ENCODE peak calls at places on chromosomes 1 and 21, in four cellular contexts. I, E, D and B are unnamed samples.

GRCh38 chr21:41207401-41208388 is 39.7 kb downstream of the BACE2 start:
- DNase-seq in I (peak), E (no peak), D (no peak), B (no peak)

GRCh38 chr21:33380483-33380998 is 22.7 kb upstream of the IFNGR2 start:
- DNase-seq in I (peak), E (peak), D (no peak), B (peak)

GRCh38 chr1:75317976-75318375 is 183.8 kb downstream of the LHX8 start:
- DNase-seq in I (no peak), E (no peak), D (no peak), B (no peak)

GRCh38 chr1:231803353-231803752 is 176.8 kb downstream of the DISC1 start:
- DNase-seq in I (peak), E (no peak), D (no peak), B (no peak)

GRCh38 chr21:34878501-34878900 is 170.6 kb downstream of the RUNX1 start:
- DNase-seq in I (no peak), E (no peak), D (no peak), B (no peak)

GRCh38 chr1:75879985-75880384 is 52.2 kb downstream of the ASB17 start:
- DNase-seq in I (no peak), E (no peak), D (no peak), B (no peak)

GRCh38 chr1:49346767-49347349 is 570.2 kb upstream of the BEND5 start:
- DNase-seq in I (no peak), E (no peak), D (no peak), B (no peak)

GRCh38 chr21:41254090-41254700 is 62.4 kb upstream of the FAM3B start:
- DNase-seq in I (no peak), E (no peak), D (no peak), B (no peak)

GRCh38 chr1:156104861-156105546 is 9.5 kb upstream of the LMNA start:
- DNase-seq in I (peak), E (peak), D (no peak), B (peak)

GRCh38 chr1:156104065-156104810 is 10.3 kb upstream of the LMNA start:
- DNase-seq in I (peak), E (no peak), D (no peak), B (peak)

GRCh38 chr1:156108664-156109241 is 5.8 kb upstream of the LMNA start:
- DNase-seq in I (no peak), E (no peak), D (no peak), B (no peak)

GRCh38 chr1:156108057-156108456 is 6.5 kb upstream of the LMNA start:
- DNase-seq in I (no peak), E (no peak), D (no peak), B (no peak)

GRCh38 chr1:156106624-156107488 is 7.7 kb upstream of the LMNA start:
- DNase-seq in I (no peak), E (no peak), D (peak), B (peak)
- H2AFZ ChIP-seq in I (no peak), E (peak), D (no peak), B (no peak)

DNA sequence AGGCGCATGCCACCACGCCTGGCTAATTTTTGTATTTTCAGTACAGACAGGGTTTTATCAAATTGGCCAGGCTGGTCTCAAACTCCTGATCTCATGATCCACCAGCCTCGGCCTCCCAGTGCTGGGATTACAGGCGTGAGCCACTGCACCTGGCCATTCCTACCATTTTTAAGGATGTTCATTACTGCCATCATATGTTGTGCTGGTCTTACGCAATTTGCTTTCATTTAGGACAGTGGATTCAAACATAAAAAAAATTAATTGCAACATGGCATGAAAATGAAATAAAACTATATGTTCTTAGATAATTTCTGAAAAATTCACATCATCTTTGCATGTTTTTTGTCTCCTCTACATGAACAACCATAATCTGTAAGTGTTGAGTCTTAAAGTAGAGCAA is 527.7 kb downstream of the LTN1 start:
- DNase-seq in I (no peak), E (no peak), D (no peak), B (no peak)
- H3K4me3 ChIP-seq in I (no peak), E (no peak), D (no peak), B (no peak)

GRCh38 chr1:98045211-98046030 is 124.6 kb upstream of the DPYD start:
- DNase-seq in I (peak), E (no peak), D (peak), B (peak)

GRCh38 chr1:98048234-98048633 is 127.4 kb upstream of the DPYD start:
- DNase-seq in I (peak), E (no peak), D (peak), B (peak)

GRCh38 chr1:98044071-98044697 is 123.3 kb upstream of the DPYD start:
- DNase-seq in I (no peak), E (no peak), D (no peak), B (peak)

GRCh38 chr1:98046031-98046641 is 125.3 kb upstream of the DPYD start:
- DNase-seq in I (peak), E (no peak), D (peak), B (peak)

GRCh38 chr1:98044766-98045165 is 123.9 kb upstream of the DPYD start:
- DNase-seq in I (no peak), E (no peak), D (no peak), B (peak)
- H2AFZ ChIP-seq in I (peak), E (no peak), D (peak), B (peak)

DNA sequence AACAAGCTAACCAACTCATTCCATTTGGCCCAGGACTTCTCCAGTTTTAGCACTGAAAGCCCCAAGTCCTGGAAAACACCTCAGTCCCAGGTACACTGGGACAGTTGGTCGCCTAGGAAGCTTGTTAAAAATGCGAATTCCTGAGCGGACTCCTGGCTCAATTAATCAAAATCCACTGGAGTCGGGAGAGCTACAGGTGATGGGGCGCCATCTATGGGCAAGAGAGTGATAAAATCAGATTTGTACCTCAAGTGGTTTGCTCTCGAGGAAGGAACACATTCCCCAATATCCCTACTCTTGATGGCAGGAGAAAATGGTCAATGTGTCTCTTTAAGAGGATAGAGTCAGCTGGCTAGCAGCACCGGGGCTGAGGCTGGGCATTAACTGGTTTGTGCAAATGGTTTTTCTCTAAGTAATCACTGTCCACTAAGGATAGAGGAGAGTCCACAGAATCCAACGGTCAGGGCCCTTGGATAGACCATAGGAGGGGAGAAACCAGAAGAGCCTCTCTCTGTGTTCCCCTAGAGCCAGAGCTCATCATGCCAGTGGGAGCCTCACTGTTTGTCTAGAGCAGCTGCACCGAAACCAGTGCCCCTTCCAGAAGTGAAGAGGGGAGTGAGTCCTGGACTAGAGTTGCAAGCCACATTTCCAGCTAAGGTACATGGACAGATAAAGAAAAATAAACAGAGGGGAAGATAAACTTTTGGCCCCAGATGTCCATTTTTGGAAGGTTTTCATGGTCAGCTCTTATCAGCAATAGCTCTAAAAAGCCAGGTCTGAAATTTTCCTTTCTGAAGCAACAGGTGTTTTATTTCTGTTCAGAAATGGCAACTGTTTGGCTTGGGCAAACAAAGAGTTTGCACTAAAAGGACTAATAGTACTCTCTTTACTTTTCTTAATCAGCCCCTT is 148.5 kb downstream of the TENT5C start:
- DNase-seq in I (peak), E (peak), D (peak), B (peak)
- H3K4me3 ChIP-seq in I (no peak), E (no peak), D (no peak), B (no peak)

GRCh38 chr1:209823143-209824041 is 4.4 kb upstream of the UTP25 start:
- DNase-seq in I (peak), E (peak), D (peak), B (peak)

GRCh38 chr1:209819059-209819458 is 8.7 kb upstream of the UTP25 start:
- DNase-seq in I (no peak), E (no peak), D (no peak), B (no peak)

GRCh38 chr1:209817691-209818090 is 10.1 kb upstream of the UTP25 start:
- DNase-seq in I (no peak), E (no peak), D (no peak), B (no peak)

GRCh38 chr1:209822706-209823105 is 5.1 kb upstream of the UTP25 start:
- DNase-seq in I (no peak), E (no peak), D (no peak), B (no peak)

DNA sequence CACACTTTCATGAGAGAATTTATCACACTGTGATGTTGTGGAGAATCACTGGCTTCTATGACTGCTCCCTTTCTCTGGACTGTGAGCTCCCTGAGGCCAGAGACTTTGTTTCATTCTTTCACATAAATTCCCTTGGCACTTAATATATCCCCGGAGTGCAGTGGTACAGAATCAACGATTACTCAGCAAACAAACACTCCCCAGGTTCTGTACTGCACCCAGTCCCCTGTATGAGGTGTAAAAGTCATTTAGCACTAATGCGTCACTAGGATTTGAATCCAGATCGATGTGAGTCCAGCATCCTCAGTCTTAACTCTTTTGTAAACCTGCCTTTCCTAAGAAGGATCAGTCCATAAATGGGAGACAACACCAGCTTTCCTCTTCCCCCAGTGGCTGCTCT is 6.8 kb upstream of the UTP25 start:
- DNase-seq in I (no peak), E (no peak), D (no peak), B (no peak)
- H2AFZ ChIP-seq in I (no peak), E (no peak), D (no peak), B (no peak)